ENCODE peak calls at places on chromosomes 4 and X, in six cellular contexts. R is cerebellum, J is heart right ventricle, H is lower leg skin, E is hippocampal formation, Z is HCEC 1CT. K is an unnamed sample.

GRCh38 chr4:77821775-77822174 is 2.6 kb upstream of the CNOT6L start:
- DNase-seq in R (peak; percentile 11), J (no peak), H (no peak), E (no peak), Z (no peak), K (no peak)

GRCh38 chrX:117429511-117429910 is 687.1 kb downstream of the KLHL13 start:
- DNase-seq in R (no peak), J (no peak), H (no peak), E (no peak), Z (no peak), K (no peak)

GRCh38 chrX:16797358-16797757 is 11.1 kb downstream of the TXLNG start:
- DNase-seq in R (peak; percentile 50), J (no peak), H (peak; percentile 85), E (no peak), Z (no peak), K (peak; percentile 15)

GRCh38 chr4:89994176-89994873 is 99.7 kb downstream of the MMRN1 start:
- DNase-seq in R (no peak), J (no peak), H (no peak), E (no peak), Z (no peak), K (no peak)

GRCh38 chrX:151419748-151420147 is 22.7 kb downstream of the VMA21 start:
- DNase-seq in R (no peak), J (no peak), H (no peak), E (no peak), Z (no peak), K (no peak)

GRCh38 chr4:52840531-52841350 is 21.4 kb upstream of the RASL11B start:
- DNase-seq in R (no peak), J (no peak), H (no peak), E (no peak), Z (no peak), K (no peak)

GRCh38 chr4:166724369-166724768 is 509.9 kb downstream of the SPOCK3 start:
- DNase-seq in R (no peak), J (no peak), H (no peak), E (no peak), Z (no peak), K (no peak)

GRCh38 chr4:140078366-140078765 is 75.6 kb downstream of the MAML3 start:
- DNase-seq in R (no peak), J (peak; percentile 46), H (no peak), E (no peak), Z (no peak), K (no peak)

GRCh38 chr4:54882616-54883015 is 224.9 kb downstream of the KIT start:
- DNase-seq in R (no peak), J (no peak), H (no peak), E (no peak), Z (no peak), K (no peak)

GRCh38 chr4:169253087-169253675 is 17.6 kb downstream of the SH3RF1 start:
- DNase-seq in R (no peak), J (no peak), H (no peak), E (no peak), Z (no peak), K (no peak)